ENCODE peak calls at places on chromosomes 5 and 9, in nine cellular contexts. P is D341Med; F is stimulated activated CD4-positive, alpha-beta T cell treated with anti-CD3 and anti-CD28 coated beads, TNF-alpha, amount 100 ng/mL, for 4 hours; B is progenitor cell of endocrine pancreas; C is CD4-positive, CD25-positive, alpha-beta regulatory T cell; Q is NCI-H2081; A is AG04450; Y is A549; T is glomerular endothelial cell. N is an unnamed sample.

GRCh38 chr9:92425578-92425977 is 1.3 kb upstream of the OMD start:
- DNase-seq in P (no peak), F (no peak), B (no peak), C (no peak), Q (no peak), A (no peak), Y (no peak), T (no peak), N (no peak)

GRCh38 chr5:160379485-160379884 is 9.1 kb upstream of the C1QTNF2 start:
- DNase-seq in P (no peak), F (no peak), B (no peak), C (no peak), Q (no peak), A (no peak), Y (no peak), T (no peak), N (no peak)

GRCh38 chr9:99430301-99430700 is 208.2 kb downstream of the SEC61B start:
- DNase-seq in P (no peak), F (no peak), B (no peak), C (no peak), Q (no peak), A (no peak), Y (no peak), T (no peak), N (no peak)

GRCh38 chr5:154866841-154867240 is 8.4 kb downstream of the CNOT8 start:
- DNase-seq in P (no peak), F (no peak), B (no peak), C (no peak), Q (no peak), A (no peak), Y (no peak), T (no peak), N (no peak)

GRCh38 chr5:66652818-66653217 is 56.6 kb downstream of the MAST4 start:
- DNase-seq in P (no peak), F (no peak), B (no peak), C (no peak), Q (no peak), A (no peak), Y (no peak), T (no peak), N (no peak)

GRCh38 chr5:131976414-131977211 is 31.1 kb upstream of the MEIKIN start:
- DNase-seq in P (no peak), F (no peak), B (no peak), C (no peak), Q (no peak), A (no peak), Y (no peak), T (no peak), N (no peak)

GRCh38 chr5:139415221-139415861 is 11.5 kb upstream of the SPATA24 start:
- DNase-seq in P (no peak), F (no peak), B (no peak), C (no peak), Q (peak; percentile 62), A (no peak), Y (no peak), T (no peak), N (no peak)

GRCh38 chr5:177232358-177232757 is 71.2 kb downstream of the RAB24 start:
- DNase-seq in P (no peak), F (no peak), B (no peak), C (no peak), Q (no peak), A (no peak), Y (no peak), T (no peak), N (no peak)

GRCh38 chr5:133249593-133249992 is 197.8 kb downstream of the HSPA4 start:
- DNase-seq in P (no peak), F (no peak), B (no peak), C (no peak), Q (no peak), A (no peak), Y (peak; percentile 37), T (no peak), N (no peak)

N was measured in NCI-H146.